ENCODE peak calls at places on chromosome 12, in seven cellular contexts. V, B, J, P, O, N and F are unnamed samples.

GRCh38 chr12:18239561-18239960 is 21.8 kb upstream of the PIK3C2G start:
- DNase-seq in O (no peak), P (no peak), N (no peak), V (no peak), B (no peak), J (no peak), F (no peak)

GRCh38 chr12:2284857-2285256 is 232.1 kb downstream of the CACNA1C start:
- DNase-seq in V (peak; percentile 49), N (peak; percentile 62), O (peak; percentile 60), B (peak; percentile 73), J (peak; percentile 66), P (peak; percentile 71), F (peak; percentile 39)

GRCh38 chr12:1034726-1035457 is 43.9 kb downstream of the ERC1 start:
- DNase-seq in P (no peak), B (no peak), O (no peak), V (no peak), J (no peak), N (no peak), F (no peak)

GRCh38 chr12:123391546-123392343 is 7.8 kb downstream of the KMT5A start:
- DNase-seq in B (no peak), P (no peak), V (peak; percentile 27), O (no peak), J (no peak), N (no peak), F (no peak)

GRCh38 chr12:2641209-2641608 is 153.6 kb upstream of the FKBP4 start:
- DNase-seq in B (peak; percentile 30), V (peak; percentile 12), J (no peak), P (no peak), O (no peak), N (peak; percentile 36), F (no peak)

GRCh38 chr12:77983859-77984258 is 153.2 kb downstream of the NAV3 start:
- DNase-seq in P (no peak), V (no peak), B (no peak), J (no peak), N (no peak), O (no peak), F (no peak)

GRCh38 chr12:122003646-122004611 is 17.8 kb upstream of the BCL7A start:
- DNase-seq in O (no peak), P (no peak), N (no peak), B (no peak), V (no peak), J (no peak), F (no peak)

GRCh38 chr12:124913474-124914391 is 717 bp downstream of the UBC start:
- DNase-seq in O (peak; percentile 93), B (peak; percentile 68), P (peak; percentile 80), J (peak; percentile 90), N (peak; percentile 88), V (peak; percentile 93), F (peak; percentile 93)

GRCh38 chr12:14716848-14717444 is 20.5 kb upstream of the GUCY2C start:
- DNase-seq in B (peak; percentile 37), V (peak; percentile 14), J (peak; percentile 52), O (peak; percentile 13), N (peak; percentile 28), P (no peak), F (peak; percentile 45)

GRCh38 chr12:3005736-3006135 is 46.5 kb downstream of the TEAD4 start:
- DNase-seq in N (no peak), P (no peak), J (no peak), B (peak; percentile 35), O (no peak), V (no peak), F (no peak)

GRCh38 chr12:53467880-53468279 is 16.0 kb downstream of the PCBP2 start:
- DNase-seq in N (no peak), V (no peak), J (no peak), B (no peak), O (no peak), P (no peak), F (no peak)

GRCh38 chr12:53892760-53893159 is 45.9 kb upstream of the HOXC13 start:
- DNase-seq in J (no peak), P (no peak), N (no peak), B (no peak), V (no peak), O (no peak), F (no peak)

GRCh38 chr12:84247931-84248330 is 664.7 kb downstream of the SLC6A15 start:
- DNase-seq in V (no peak), B (no peak), J (no peak), P (no peak), N (no peak), O (no peak), F (no peak)

GRCh38 chr12:120713861-120714482 is 3.7 kb downstream of the UNC119B start:
- DNase-seq in P (peak; percentile 46), O (peak; percentile 78), N (peak; percentile 82), V (peak; percentile 68), B (peak; percentile 82), J (peak; percentile 82), F (peak; percentile 75)

GRCh38 chr12:120710805-120711296 is 593 bp downstream of the UNC119B start:
- DNase-seq in J (no peak), B (no peak), V (peak; percentile 81), P (peak; percentile 22), O (no peak), N (no peak), F (peak; percentile 29)

GRCh38 chr12:120712654-120713053 is 2.4 kb downstream of the UNC119B start:
- DNase-seq in P (no peak), J (no peak), V (no peak), O (no peak), B (no peak), N (no peak), F (no peak)

GRCh38 chr12:120709976-120710804 is at the start of gene UNC119B:
- DNase-seq in J (peak; percentile 82), P (peak; percentile 70), N (peak; percentile 74), O (peak; percentile 62), B (peak; percentile 33), V (peak; percentile 72), F (peak; percentile 53)

GRCh38 chr12:120711411-120711810 is 1.2 kb downstream of the UNC119B start:
- DNase-seq in B (no peak), J (no peak), O (no peak), V (no peak), N (no peak), P (no peak), F (no peak)
- H3K27ac ChIP-seq in B (no peak overlapping the region), J (no peak overlapping the region), O (peak overlapping the region; percentile 92), V (peak overlapping the region; percentile 94), N (no peak overlapping the region), P (peak overlapping the region; percentile 89), F (peak overlapping the region; percentile 80)

GRCh38 chr12:28535216-28535615 is 345.0 kb downstream of the CCDC91 start:
- DNase-seq in B (peak; percentile 77), N (no peak), V (no peak), P (no peak), J (no peak), O (no peak), F (no peak)

GRCh38 chr12:28540324-28540714 is 350.1 kb downstream of the CCDC91 start:
- DNase-seq in B (no peak), N (no peak), O (no peak), P (no peak), J (no peak), V (no peak), F (no peak)

GRCh38 chr12:28536088-28536487 is 345.8 kb downstream of the CCDC91 start:
- DNase-seq in N (no peak), P (no peak), J (no peak), B (peak; percentile 85), V (no peak), O (no peak), F (no peak)

GRCh38 chr12:28539691-28540323 is 349.6 kb downstream of the CCDC91 start:
- DNase-seq in N (no peak), J (no peak), V (no peak), B (no peak), P (no peak), O (no peak), F (no peak)

DNA sequence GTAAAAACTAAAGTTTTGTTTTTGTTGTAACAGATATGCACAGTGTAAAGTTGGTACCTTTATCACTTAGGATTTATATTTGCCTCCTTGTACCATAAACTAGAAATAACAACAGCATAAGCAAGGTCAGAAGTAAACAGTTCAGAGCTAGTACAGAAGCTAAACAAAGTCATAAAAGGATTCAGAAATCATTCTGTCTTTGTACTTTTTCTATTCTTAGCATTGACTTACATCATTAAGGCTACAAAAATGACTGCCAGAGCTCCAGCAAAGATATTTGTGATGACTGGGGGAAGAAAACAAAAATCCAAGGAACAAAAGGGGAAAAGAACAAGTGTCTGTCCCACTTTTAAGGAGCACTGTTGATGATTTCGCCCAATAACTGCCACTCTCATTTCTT is 347.2 kb downstream of the CCDC91 start:
- DNase-seq in N (no peak), V (no peak), J (no peak), B (no peak), O (no peak), P (no peak), F (no peak)
- TF ChIP-seq POLR2A in N (no peak), V (no peak), J (no peak), B (no peak), O (no peak), P (no peak), F (no peak)

GRCh38 chr12:112368856-112369255 is 13.4 kb downstream of the HECTD4 start:
- DNase-seq in V (no peak), B (no peak), N (no peak), J (no peak), P (no peak), O (no peak), F (no peak)
- H3K27ac ChIP-seq in V (no peak overlapping the region), B (no peak overlapping the region), N (no peak overlapping the region), J (no peak overlapping the region), P (no peak overlapping the region), O (no peak overlapping the region), F (no peak overlapping the region)

DNA sequence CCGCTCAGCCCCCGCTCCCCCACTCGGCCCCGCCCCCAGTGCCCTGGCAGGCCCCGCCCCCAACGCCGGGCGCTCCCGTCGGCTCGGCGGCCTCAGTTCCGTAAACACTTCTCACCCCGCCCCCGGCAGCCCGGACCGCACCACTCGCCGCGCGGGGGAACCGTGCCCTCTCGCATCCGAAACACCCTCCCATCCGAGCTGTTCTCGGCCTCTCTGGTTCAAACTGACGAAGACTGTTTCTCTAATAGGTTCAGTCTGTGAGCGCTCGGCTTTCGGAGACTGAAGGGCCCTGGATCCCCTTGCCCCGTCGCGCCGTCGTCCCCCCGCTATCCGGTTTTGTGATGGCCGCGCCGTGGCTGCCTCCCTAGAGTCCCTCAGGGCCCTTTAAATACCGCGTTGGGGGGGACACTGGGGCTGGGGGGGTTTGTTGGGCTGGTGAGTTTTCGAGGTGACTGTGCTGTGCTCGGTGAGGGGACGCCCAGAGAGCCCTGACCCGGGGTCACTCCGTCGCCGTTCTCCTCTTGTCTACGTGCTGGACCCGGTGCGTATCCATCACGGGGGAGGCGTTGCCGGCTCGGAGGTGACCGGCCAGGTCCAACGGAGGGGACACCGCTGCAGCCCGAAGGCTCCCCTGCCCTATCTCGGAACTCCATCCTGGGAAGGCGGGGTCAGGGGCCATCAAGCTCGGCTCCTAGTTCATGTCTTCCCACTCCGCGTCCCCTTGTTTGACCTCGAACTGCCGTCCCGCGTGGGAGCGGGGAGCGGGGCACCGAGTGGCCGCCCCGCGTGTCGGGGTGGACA is at the start of gene TCP11L2:
- DNase-seq in B (peak; percentile 58), P (peak; percentile 85), V (peak; percentile 87), O (peak; percentile 90), N (peak; percentile 91), J (peak; percentile 92), F (peak; percentile 91)
- TF ChIP-seq POLR2A in B (peak; percentile 72), P (peak; percentile 37), V (no peak), O (peak; percentile 61), N (no peak), J (no peak), F (peak; percentile 66)